ENCODE peak calls at places on chromosomes 5 and 9, in six cellular contexts. D, Q, B, T, G and M are unnamed samples.

GRCh38 chr5:109759304-109759703 is 69.6 kb downstream of the MAN2A1 start:
- DNase-seq in D (peak; percentile 56), Q (no peak), B (peak; percentile 72), T (no peak), G (no peak), M (peak; percentile 45)

GRCh38 chr5:72498284-72498683 is 8.9 kb downstream of the ZNF366 start:
- DNase-seq in D (peak; percentile 69), Q (no peak), B (peak; percentile 82), T (no peak), G (no peak), M (peak; percentile 38)

GRCh38 chr5:130714200-130714599 is 450.9 kb downstream of the HINT1 start:
- DNase-seq in D (no peak), Q (no peak), B (no peak), T (no peak), G (no peak), M (no peak)

GRCh38 chr5:53246042-53246836 is 136.7 kb upstream of the MOCS2 start:
- DNase-seq in D (peak; percentile 91), Q (no peak), B (peak; percentile 88), T (no peak), G (no peak), M (peak; percentile 69)

GRCh38 chr5:130333089-130333488 is 428.8 kb downstream of the CHSY3 start:
- DNase-seq in D (peak; percentile 32), Q (no peak), B (peak; percentile 78), T (no peak), G (no peak), M (peak; percentile 83)

GRCh38 chr9:91033802-91034201 is 232.2 kb downstream of the SYK start:
- DNase-seq in D (peak; percentile 8), Q (no peak), B (peak; percentile 18), T (peak; percentile 81), G (no peak), M (peak; percentile 15)

GRCh38 chr5:39624268-39624886 is 199.6 kb upstream of the DAB2 start:
- DNase-seq in D (peak; percentile 72), Q (no peak), B (peak; percentile 73), T (no peak), G (no peak), M (peak; percentile 97)

GRCh38 chr5:151810907-151811306 is 39.2 kb downstream of the G3BP1 start:
- DNase-seq in D (no peak), Q (no peak), B (peak; percentile 34), T (no peak), G (no peak), M (no peak)

GRCh38 chr5:126830061-126830460 is 53.1 kb downstream of the LMNB1 start:
- DNase-seq in D (no peak), Q (no peak), B (no peak), T (no peak), G (no peak), M (no peak)

GRCh38 chr5:125451622-125452021 is 705.2 kb upstream of the ZNF608 start:
- DNase-seq in D (no peak), Q (no peak), B (no peak), T (no peak), G (no peak), M (no peak)

GRCh38 chr9:12162101-12162500 is 531.1 kb upstream of the TYRP1 start:
- DNase-seq in D (no peak), Q (no peak), B (no peak), T (no peak), G (no peak), M (no peak)

GRCh38 chr9:36656842-36657241 is 84.1 kb downstream of the MELK start:
- DNase-seq in D (no peak), Q (no peak), B (no peak), T (no peak), G (no peak), M (no peak)

GRCh38 chr5:157554180-157555030 is 21.2 kb downstream of the ADAM19 start:
- DNase-seq in D (no peak), Q (no peak), B (peak; percentile 27), T (no peak), G (no peak), M (no peak)